ENCODE peak calls at places on chromosomes 2 and 18, in four cellular contexts. One of them, this sample, is unnamed. For H3K4me1, the result is how much of the 10 kb centered on the place peaks cover.

GRCh38 chr2:168466190-168466737 is 10.2 kb downstream of the CERS6 start:
- DNase-seq in IMR-90: no peak
- DNase-seq in Peyer's patch: no peak
- DNase-seq in A549: no peak
- DNase-seq in this sample: no peak

GRCh38 chr2:233803292-233803911 is 25.3 kb downstream of the MROH2A start:
- DNase-seq in IMR-90: no peak
- DNase-seq in Peyer's patch: no peak
- DNase-seq in A549: no peak
- DNase-seq in this sample: no peak

GRCh38 chr2:30663321-30663720 is 143.9 kb downstream of the CAPN13 start:
- DNase-seq in IMR-90: no peak
- DNase-seq in Peyer's patch: no peak
- DNase-seq in A549: no peak
- DNase-seq in this sample: no peak

GRCh38 chr2:1504311-1504750 is 91.1 kb downstream of the TPO start:
- DNase-seq in IMR-90: no peak
- DNase-seq in Peyer's patch: no peak
- DNase-seq in A549: no peak
- DNase-seq in this sample: no peak

GRCh38 chr2:179235463-179236108 is 29.0 kb downstream of the SESTD1 start:
- DNase-seq in IMR-90: peak
- DNase-seq in Peyer's patch: no peak
- DNase-seq in A549: no peak
- DNase-seq in this sample: no peak

GRCh38 chr2:97936199-97936598 is 59.5 kb downstream of the TMEM131 start:
- DNase-seq in IMR-90: no peak
- DNase-seq in Peyer's patch: peak
- DNase-seq in A549: no peak
- DNase-seq in this sample: peak

GRCh38 chr2:230262246-230262645 is 36.7 kb downstream of the SP140 start:
- DNase-seq in IMR-90: no peak
- DNase-seq in Peyer's patch: no peak
- DNase-seq in A549: no peak
- DNase-seq in this sample: no peak

GRCh38 chr18:49059028-49059670 is 108.4 kb upstream of the SMAD7 start:
- DNase-seq in IMR-90: peak
- DNase-seq in Peyer's patch: no peak
- DNase-seq in A549: no peak
- DNase-seq in this sample: no peak

GRCh38 chr18:46718501-46719341 is 38.1 kb downstream of the ST8SIA5 start:
- DNase-seq in IMR-90: peak
- DNase-seq in Peyer's patch: peak
- DNase-seq in A549: no peak
- DNase-seq in this sample: no peak

GRCh38 chr2:158079672-158080071 is 22.0 kb upstream of the UPP2 start:
- DNase-seq in IMR-90: peak
- DNase-seq in Peyer's patch: no peak
- DNase-seq in A549: no peak
- DNase-seq in this sample: no peak

GRCh38 chr2:196410008-196410407 is 229.5 kb upstream of the CCDC150 start:
- DNase-seq in IMR-90: no peak
- DNase-seq in Peyer's patch: no peak
- DNase-seq in A549: no peak
- DNase-seq in this sample: no peak

GRCh38 chr2:203685081-203685621 is 21.3 kb upstream of the CD28 start:
- DNase-seq in IMR-90: peak
- DNase-seq in Peyer's patch: no peak
- DNase-seq in A549: no peak
- DNase-seq in this sample: no peak

GRCh38 chr2:203683421-203683820 is 23.0 kb upstream of the CD28 start:
- DNase-seq in IMR-90: no peak
- DNase-seq in Peyer's patch: no peak
- DNase-seq in A549: no peak
- DNase-seq in this sample: no peak

GRCh38 chr2:203681978-203682377 is 24.5 kb upstream of the CD28 start:
- DNase-seq in IMR-90: no peak
- DNase-seq in Peyer's patch: no peak
- DNase-seq in A549: no peak
- DNase-seq in this sample: no peak

GRCh38 chr2:203683932-203684556 is 22.4 kb upstream of the CD28 start:
- DNase-seq in IMR-90: peak
- DNase-seq in Peyer's patch: peak
- DNase-seq in A549: peak
- DNase-seq in this sample: no peak

GRCh38 chr2:203682688-203683130 is 23.7 kb upstream of the CD28 start:
- DNase-seq in IMR-90: peak
- DNase-seq in Peyer's patch: no peak
- DNase-seq in A549: no peak
- DNase-seq in this sample: no peak
- H3K4me1 ChIP-seq in IMR-90: under half
- H3K4me1 ChIP-seq in Peyer's patch: under half
- H3K4me1 ChIP-seq in A549: under half
- H3K4me1 ChIP-seq in this sample: under half

GRCh38 chr2:44948565-44949328 is 7.2 kb downstream of the SIX3 start:
- DNase-seq in IMR-90: no peak
- DNase-seq in Peyer's patch: no peak
- DNase-seq in A549: no peak
- DNase-seq in this sample: no peak

GRCh38 chr2:44945676-44946427 is 4.3 kb downstream of the SIX3 start:
- DNase-seq in IMR-90: no peak
- DNase-seq in Peyer's patch: no peak
- DNase-seq in A549: no peak
- DNase-seq in this sample: no peak

GRCh38 chr2:44944952-44945612 is 3.6 kb downstream of the SIX3 start:
- DNase-seq in IMR-90: no peak
- DNase-seq in Peyer's patch: no peak
- DNase-seq in A549: no peak
- DNase-seq in this sample: no peak

GRCh38 chr2:44944102-44944951 is 2.8 kb downstream of the SIX3 start:
- DNase-seq in IMR-90: no peak
- DNase-seq in Peyer's patch: no peak
- DNase-seq in A549: no peak
- DNase-seq in this sample: no peak

DNA sequence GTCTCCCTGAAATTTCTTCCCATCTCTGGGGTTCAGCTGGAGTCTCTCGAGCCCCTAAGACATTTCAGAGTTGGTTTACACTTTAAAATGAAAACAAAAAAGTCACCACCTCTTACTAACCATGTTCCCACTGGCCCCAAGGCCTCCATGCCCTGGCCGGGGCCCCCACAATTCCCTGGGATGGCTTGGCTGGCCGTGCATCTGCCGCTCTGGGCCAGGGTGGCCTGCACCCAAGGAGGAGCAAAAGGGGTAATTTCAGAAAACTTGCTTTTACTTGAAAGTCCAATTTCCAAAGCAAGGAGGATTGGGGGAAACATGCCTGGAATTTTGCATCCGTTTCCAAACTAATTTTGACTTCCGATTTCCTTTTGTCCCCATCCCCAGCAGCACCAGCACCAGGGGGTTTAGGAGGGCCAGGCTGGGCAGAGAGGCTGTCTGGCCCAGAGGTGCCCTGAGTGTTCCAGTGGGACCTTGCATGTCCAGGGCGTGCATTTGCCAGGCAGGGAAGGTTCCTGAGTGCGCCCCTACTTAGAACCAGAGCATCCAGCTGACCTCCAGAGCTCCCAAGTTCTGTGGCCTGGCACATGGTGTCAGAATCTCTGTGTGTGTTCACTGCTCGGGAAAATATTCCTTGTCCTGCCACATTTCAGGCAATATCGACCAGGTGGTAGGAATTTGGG is 5.3 kb downstream of the SIX3 start:
- DNase-seq in IMR-90: no peak
- DNase-seq in Peyer's patch: no peak
- DNase-seq in A549: no peak
- DNase-seq in this sample: no peak
- H3K4me3 ChIP-seq in IMR-90: no peak
- H3K4me3 ChIP-seq in Peyer's patch: no peak
- H3K4me3 ChIP-seq in A549: no peak
- H3K4me3 ChIP-seq in this sample: no peak

GRCh38 chr2:164747140-164747539 is 94.5 kb downstream of the COBLL1 start:
- DNase-seq in IMR-90: no peak
- DNase-seq in Peyer's patch: no peak
- DNase-seq in A549: no peak
- DNase-seq in this sample: no peak
- H3K4me1 ChIP-seq in IMR-90: under half
- H3K4me1 ChIP-seq in Peyer's patch: under half
- H3K4me1 ChIP-seq in A549: under half
- H3K4me1 ChIP-seq in this sample: under half

GRCh38 chr2:236166157-236166780 is 1.9 kb downstream of the GBX2 start:
- DNase-seq in IMR-90: no peak
- DNase-seq in Peyer's patch: no peak
- DNase-seq in A549: no peak
- DNase-seq in this sample: no peak

GRCh38 chr2:236168110-236169067 is at the start of gene GBX2:
- DNase-seq in IMR-90: peak
- DNase-seq in Peyer's patch: no peak
- DNase-seq in A549: peak
- DNase-seq in this sample: peak

GRCh38 chr2:236166781-236167296 is 1.3 kb downstream of the GBX2 start:
- DNase-seq in IMR-90: no peak
- DNase-seq in Peyer's patch: no peak
- DNase-seq in A549: no peak
- DNase-seq in this sample: no peak

GRCh38 chr2:236169151-236169721 is 1.1 kb upstream of the GBX2 start:
- DNase-seq in IMR-90: no peak
- DNase-seq in Peyer's patch: no peak
- DNase-seq in A549: no peak
- DNase-seq in this sample: no peak

DNA sequence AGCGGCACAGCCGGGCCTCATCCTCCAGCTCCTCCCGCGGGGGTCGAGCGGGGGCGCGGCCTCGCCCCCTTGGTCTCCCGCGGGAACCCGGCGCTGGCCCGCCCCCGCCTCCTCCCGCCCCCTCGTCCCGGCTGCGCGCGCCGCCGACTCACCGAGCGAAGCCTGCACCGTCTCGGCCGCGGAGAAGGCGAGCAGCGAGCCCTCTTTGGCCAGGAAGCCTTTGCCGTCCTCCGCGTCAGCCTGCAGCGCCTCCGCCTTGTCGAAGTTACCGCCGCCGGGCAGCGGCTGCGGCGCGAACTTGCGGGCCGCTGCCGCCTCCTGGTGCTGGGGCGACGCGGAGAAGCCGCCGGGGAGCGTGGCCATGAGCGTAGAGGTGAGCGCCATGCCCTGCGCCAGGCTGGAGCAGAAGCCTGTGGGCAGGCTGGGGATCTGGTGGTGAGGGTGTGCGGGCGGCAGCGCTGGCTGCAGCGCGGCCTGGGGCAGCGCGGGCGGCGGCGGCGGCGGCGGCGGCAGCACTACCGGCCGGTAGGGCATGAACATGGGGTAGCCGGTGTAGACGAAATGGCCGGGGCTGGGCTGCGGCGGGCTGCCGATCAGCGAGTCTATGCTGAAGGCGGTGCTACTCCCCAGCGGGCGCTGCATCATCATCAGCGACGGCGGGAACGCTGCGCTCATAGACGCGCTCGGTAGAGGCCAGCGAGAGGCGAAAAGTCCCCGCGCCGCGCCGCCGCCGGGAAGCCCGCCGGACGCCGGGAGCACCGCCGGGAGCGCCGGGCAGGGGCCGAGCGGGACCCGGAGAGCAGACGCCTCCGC is 683 bp downstream of the GBX2 start:
- DNase-seq in IMR-90: peak
- DNase-seq in Peyer's patch: no peak
- DNase-seq in A549: peak
- DNase-seq in this sample: peak
- H3K4me3 ChIP-seq in IMR-90: peak
- H3K4me3 ChIP-seq in Peyer's patch: peak
- H3K4me3 ChIP-seq in A549: peak
- H3K4me3 ChIP-seq in this sample: peak

This sample was measured in SJCRH30.